ENCODE peak calls at places on chromosomes 11 and 22, in nine cellular contexts. One of them, this sample, is unnamed.

GRCh38 chr11:29554000-29554399 is 462.8 kb downstream of the KCNA4 start:
- DNase-seq in tibial nerve: no peak
- DNase-seq in coronary artery: no peak
- DNase-seq in IMR-90: no peak
- DNase-seq in aorta: no peak
- DNase-seq in prostate gland: no peak
- DNase-seq in body of pancreas: no peak
- DNase-seq in colonic mucosa: no peak
- DNase-seq in A673: no peak
- DNase-seq in this sample: no peak

GRCh38 chr11:73359341-73359740 is 16.9 kb upstream of the RELT start:
- DNase-seq in aorta: no peak
- DNase-seq in prostate gland: no peak
- DNase-seq in IMR-90: peak
- DNase-seq in A673: no peak
- DNase-seq in body of pancreas: peak
- DNase-seq in colonic mucosa: no peak
- DNase-seq in tibial nerve: no peak
- DNase-seq in coronary artery: peak
- DNase-seq in this sample: peak

GRCh38 chr11:116224154-116224888 is 548.5 kb downstream of the BUD13 start:
- DNase-seq in body of pancreas: peak
- DNase-seq in tibial nerve: peak
- DNase-seq in aorta: no peak
- DNase-seq in coronary artery: no peak
- DNase-seq in A673: peak
- DNase-seq in prostate gland: peak
- DNase-seq in IMR-90: peak
- DNase-seq in colonic mucosa: peak
- DNase-seq in this sample: no peak

GRCh38 chr11:77779935-77780334 is 40.6 kb downstream of the RSF1 start:
- DNase-seq in prostate gland: no peak
- DNase-seq in IMR-90: peak
- DNase-seq in aorta: no peak
- DNase-seq in body of pancreas: no peak
- DNase-seq in tibial nerve: no peak
- DNase-seq in A673: peak
- DNase-seq in colonic mucosa: no peak
- DNase-seq in coronary artery: no peak
- DNase-seq in this sample: no peak

GRCh38 chr22:23816552-23816976 is 22.2 kb downstream of the DERL3 start:
- DNase-seq in colonic mucosa: no peak
- DNase-seq in tibial nerve: no peak
- DNase-seq in IMR-90: no peak
- DNase-seq in aorta: no peak
- DNase-seq in body of pancreas: no peak
- DNase-seq in A673: no peak
- DNase-seq in prostate gland: no peak
- DNase-seq in coronary artery: no peak
- DNase-seq in this sample: no peak

GRCh38 chr11:69385832-69386415 is 92.0 kb downstream of the MYEOV start:
- DNase-seq in A673: no peak
- DNase-seq in body of pancreas: no peak
- DNase-seq in prostate gland: no peak
- DNase-seq in aorta: no peak
- DNase-seq in coronary artery: peak
- DNase-seq in colonic mucosa: no peak
- DNase-seq in tibial nerve: no peak
- DNase-seq in IMR-90: no peak
- DNase-seq in this sample: no peak

GRCh38 chr22:30675436-30675835 is 7.8 kb upstream of the DUSP18 start:
- DNase-seq in prostate gland: no peak
- DNase-seq in body of pancreas: no peak
- DNase-seq in A673: no peak
- DNase-seq in tibial nerve: no peak
- DNase-seq in IMR-90: no peak
- DNase-seq in coronary artery: no peak
- DNase-seq in colonic mucosa: no peak
- DNase-seq in aorta: no peak
- DNase-seq in this sample: no peak

GRCh38 chr22:50547231-50547851 is 1.6 kb downstream of the KLHDC7B start:
- DNase-seq in IMR-90: no peak
- DNase-seq in A673: no peak
- DNase-seq in body of pancreas: no peak
- DNase-seq in prostate gland: no peak
- DNase-seq in colonic mucosa: no peak
- DNase-seq in tibial nerve: no peak
- DNase-seq in aorta: no peak
- DNase-seq in coronary artery: no peak
- DNase-seq in this sample: no peak

GRCh38 chr22:43945632-43946390 is 9.4 kb upstream of the SAMM50 start:
- DNase-seq in tibial nerve: no peak
- DNase-seq in body of pancreas: peak
- DNase-seq in aorta: peak
- DNase-seq in coronary artery: no peak
- DNase-seq in colonic mucosa: peak
- DNase-seq in IMR-90: peak
- DNase-seq in prostate gland: peak
- DNase-seq in A673: peak
- DNase-seq in this sample: peak

GRCh38 chr11:118876261-118876660 is 7.4 kb upstream of the CXCR5 start:
- DNase-seq in IMR-90: no peak
- DNase-seq in tibial nerve: no peak
- DNase-seq in colonic mucosa: no peak
- DNase-seq in prostate gland: no peak
- DNase-seq in coronary artery: no peak
- DNase-seq in A673: no peak
- DNase-seq in aorta: no peak
- DNase-seq in body of pancreas: no peak
- DNase-seq in this sample: no peak

GRCh38 chr11:117096140-117096972 is 1.9 kb downstream of the SIK3 start:
- DNase-seq in prostate gland: no peak
- DNase-seq in body of pancreas: no peak
- DNase-seq in IMR-90: no peak
- DNase-seq in tibial nerve: no peak
- DNase-seq in aorta: no peak
- DNase-seq in A673: peak
- DNase-seq in coronary artery: no peak
- DNase-seq in colonic mucosa: peak
- DNase-seq in this sample: no peak

GRCh38 chr22:25383278-25383820 is 163.9 kb downstream of the CRYBB2 start:
- DNase-seq in IMR-90: no peak
- DNase-seq in prostate gland: no peak
- DNase-seq in coronary artery: no peak
- DNase-seq in A673: no peak
- DNase-seq in body of pancreas: no peak
- DNase-seq in tibial nerve: no peak
- DNase-seq in colonic mucosa: no peak
- DNase-seq in aorta: no peak
- DNase-seq in this sample: no peak

DNA sequence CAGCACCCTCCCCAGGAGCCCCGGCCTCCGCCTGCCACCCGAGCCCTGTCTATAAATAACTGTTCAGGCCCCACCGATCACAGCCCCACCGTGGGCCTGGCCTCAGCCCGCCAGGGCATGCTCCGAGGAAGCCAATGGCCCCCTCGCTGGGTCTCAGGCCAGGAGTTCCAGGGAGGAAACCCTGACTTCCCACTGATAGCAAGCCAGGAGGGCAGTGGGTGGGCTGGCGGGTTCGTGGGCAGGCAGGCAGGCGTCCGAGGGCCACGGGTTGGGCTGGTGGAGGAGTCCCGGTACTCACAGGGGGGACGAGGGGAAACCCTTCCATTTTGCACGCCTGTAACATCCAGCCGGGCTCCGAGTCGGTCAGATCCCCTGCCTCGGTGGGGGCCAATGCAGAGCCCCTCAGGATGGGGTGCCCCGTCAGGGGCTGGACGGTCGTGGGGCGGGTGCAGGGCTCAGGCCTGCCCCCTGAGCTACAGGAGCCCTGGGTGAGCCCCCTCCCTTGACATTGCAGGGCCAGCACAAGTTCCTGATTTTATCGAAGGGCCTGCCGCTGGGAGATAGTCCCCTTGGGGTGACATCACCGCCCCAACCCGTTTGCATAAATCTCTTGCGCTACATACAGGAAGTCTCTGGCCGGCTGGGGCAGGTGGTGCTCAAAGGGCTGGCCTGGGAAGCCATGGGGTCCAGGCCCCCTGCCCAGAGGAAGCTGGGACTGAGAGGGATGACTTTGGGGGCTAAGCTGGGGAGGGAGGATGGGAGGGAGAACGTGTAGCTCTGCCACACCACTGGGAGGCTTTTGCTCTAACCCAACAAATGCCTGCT is at the start of gene SPI1:
- DNase-seq in tibial nerve: no peak
- DNase-seq in prostate gland: no peak
- DNase-seq in IMR-90: no peak
- DNase-seq in body of pancreas: peak
- DNase-seq in coronary artery: no peak
- DNase-seq in A673: no peak
- DNase-seq in colonic mucosa: peak
- DNase-seq in aorta: no peak
- DNase-seq in this sample: peak
- H3K4me3 ChIP-seq in tibial nerve: peak
- H3K4me3 ChIP-seq in prostate gland: peak
- H3K4me3 ChIP-seq in IMR-90: no peak
- H3K4me3 ChIP-seq in body of pancreas: no peak
- H3K4me3 ChIP-seq in coronary artery: peak
- H3K4me3 ChIP-seq in A673: no peak
- H3K4me3 ChIP-seq in colonic mucosa: peak
- H3K4me3 ChIP-seq in aorta: no peak
- H3K4me3 ChIP-seq in this sample: peak

DNA sequence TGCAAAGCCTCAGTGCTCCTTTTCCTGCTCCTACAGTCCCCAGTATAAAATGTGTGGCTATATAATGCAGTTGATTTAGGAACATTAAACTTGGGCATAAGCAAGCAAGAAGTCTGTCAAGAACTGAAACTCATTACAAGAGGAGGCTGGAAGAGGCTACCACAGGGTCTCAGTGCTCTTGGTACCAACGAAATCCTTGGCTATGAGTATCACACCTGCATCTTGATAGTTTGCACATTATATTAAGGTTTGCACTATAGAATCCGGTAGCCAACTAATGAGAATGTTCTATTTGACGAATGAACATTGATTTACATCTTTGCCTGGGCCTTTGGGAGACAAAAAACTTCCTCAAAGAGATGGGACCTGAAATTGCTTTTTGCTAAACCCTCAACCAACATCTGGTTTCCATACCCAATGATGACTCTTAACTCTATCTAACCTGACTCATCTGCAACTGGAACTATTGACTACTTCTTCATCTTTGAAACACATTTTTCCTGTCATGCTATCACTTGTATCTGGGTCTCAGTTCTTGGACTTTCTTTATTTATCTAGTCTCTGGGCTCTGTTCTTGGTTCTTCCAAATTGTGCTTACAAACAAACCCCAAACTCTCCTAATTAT is 207.2 kb upstream of the CTSC start:
- DNase-seq in prostate gland: no peak
- DNase-seq in coronary artery: no peak
- DNase-seq in A673: no peak
- DNase-seq in IMR-90: peak
- DNase-seq in colonic mucosa: no peak
- DNase-seq in tibial nerve: no peak
- DNase-seq in aorta: no peak
- DNase-seq in body of pancreas: no peak
- DNase-seq in this sample: no peak
- H3K4me3 ChIP-seq in prostate gland: no peak
- H3K4me3 ChIP-seq in coronary artery: no peak
- H3K4me3 ChIP-seq in A673: no peak
- H3K4me3 ChIP-seq in IMR-90: no peak
- H3K4me3 ChIP-seq in colonic mucosa: no peak
- H3K4me3 ChIP-seq in tibial nerve: no peak
- H3K4me3 ChIP-seq in aorta: no peak
- H3K4me3 ChIP-seq in body of pancreas: no peak
- H3K4me3 ChIP-seq in this sample: no peak

DNA sequence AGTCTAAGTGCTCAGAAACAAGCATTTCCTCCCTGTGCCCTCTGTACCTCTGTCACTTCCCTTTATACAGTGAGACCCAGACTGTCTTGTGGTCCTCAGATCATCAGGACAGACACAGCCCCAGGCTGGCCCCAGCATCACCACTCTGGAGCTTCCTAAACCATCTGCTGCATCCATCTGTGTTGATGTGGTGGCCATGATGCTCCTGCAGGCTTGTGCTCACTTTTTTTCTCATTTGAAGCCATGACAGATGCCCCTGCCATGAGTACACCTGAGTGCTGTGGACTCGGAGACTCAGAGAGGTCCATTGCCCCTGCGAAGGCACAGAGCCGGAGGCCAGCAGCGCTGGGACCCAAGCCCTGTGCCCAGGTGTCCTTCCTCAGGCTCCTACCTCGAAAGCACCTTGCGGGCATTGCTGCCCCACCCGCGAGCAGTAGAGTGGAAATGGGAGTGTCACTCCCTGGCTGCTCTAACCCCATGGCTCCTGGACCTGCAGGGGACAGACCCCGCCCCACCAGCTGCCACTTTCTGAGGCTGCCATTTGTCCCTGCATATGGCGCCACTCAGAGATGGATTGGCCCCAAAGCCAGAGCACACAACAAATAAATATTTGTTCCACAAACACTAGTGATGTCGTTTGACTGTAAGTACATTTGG is 593.5 kb downstream of the TBC1D22A start:
- DNase-seq in body of pancreas: no peak
- DNase-seq in A673: no peak
- DNase-seq in aorta: no peak
- DNase-seq in prostate gland: no peak
- DNase-seq in colonic mucosa: no peak
- DNase-seq in tibial nerve: no peak
- DNase-seq in IMR-90: no peak
- DNase-seq in coronary artery: no peak
- DNase-seq in this sample: no peak
- H3K4me3 ChIP-seq in body of pancreas: no peak
- H3K4me3 ChIP-seq in A673: no peak
- H3K4me3 ChIP-seq in aorta: no peak
- H3K4me3 ChIP-seq in prostate gland: no peak
- H3K4me3 ChIP-seq in colonic mucosa: no peak
- H3K4me3 ChIP-seq in tibial nerve: no peak
- H3K4me3 ChIP-seq in IMR-90: no peak
- H3K4me3 ChIP-seq in coronary artery: no peak
- H3K4me3 ChIP-seq in this sample: no peak

DNA sequence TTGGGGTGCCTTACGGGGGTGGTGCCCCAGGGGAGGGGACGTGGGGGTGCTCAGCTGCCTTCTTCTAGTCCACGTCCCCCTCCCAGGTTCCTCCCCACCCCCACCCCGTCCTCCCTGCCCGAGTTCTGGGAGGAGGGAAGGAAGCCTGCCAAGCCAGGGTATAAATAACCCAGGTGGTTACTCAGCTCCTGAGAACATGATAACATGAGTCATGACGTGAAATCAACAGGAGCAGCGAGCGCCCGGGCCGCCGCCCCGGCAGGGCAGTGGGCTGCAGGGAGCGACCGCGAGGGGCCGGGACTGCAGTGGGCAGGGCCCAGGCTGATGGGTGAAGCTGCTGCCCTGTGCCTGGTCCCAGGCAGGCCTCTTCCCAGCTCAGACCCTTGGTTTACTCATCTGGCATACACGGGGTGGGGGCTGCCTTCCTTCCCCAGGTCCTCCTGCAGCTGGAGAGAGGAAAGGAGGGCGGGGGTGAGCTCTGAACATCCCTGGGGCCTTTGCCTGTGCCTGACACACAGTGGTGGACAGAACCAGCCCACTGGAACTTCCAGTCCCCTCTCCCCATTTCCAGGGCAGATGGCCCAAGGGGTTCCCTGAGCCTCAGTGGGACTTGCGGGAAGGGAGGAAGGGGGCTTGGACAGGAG is 8.8 kb upstream of the PDGFB start:
- DNase-seq in A673: no peak
- DNase-seq in body of pancreas: peak
- DNase-seq in tibial nerve: no peak
- DNase-seq in aorta: peak
- DNase-seq in IMR-90: peak
- DNase-seq in coronary artery: no peak
- DNase-seq in prostate gland: peak
- DNase-seq in colonic mucosa: peak
- DNase-seq in this sample: peak
- H3K4me3 ChIP-seq in A673: no peak
- H3K4me3 ChIP-seq in body of pancreas: no peak
- H3K4me3 ChIP-seq in tibial nerve: no peak
- H3K4me3 ChIP-seq in aorta: no peak
- H3K4me3 ChIP-seq in IMR-90: no peak
- H3K4me3 ChIP-seq in coronary artery: peak
- H3K4me3 ChIP-seq in prostate gland: no peak
- H3K4me3 ChIP-seq in colonic mucosa: no peak
- H3K4me3 ChIP-seq in this sample: peak

This sample was measured in left ventricle myocardium inferior.